ENCODE peak calls at places on chromosomes 1 and 21, in five cellular contexts. One of them, this sample, is unnamed.
A peak's percentile ranks its signal among the peaks of the same experiment; 100 is the strongest.

GRCh38 chr1:168392958-168393357 is 112.3 kb downstream of the TBX19 start:
- DNase-seq in activated T-helper 1 cell treated with anti-CD3 and anti-CD28 coated beads, Interleukin-2, amount 50 U/mL, for 16 hours: no peak
- DNase-seq in activated CD8-positive, alpha-beta T cell treated with anti-CD3 and anti-CD28 coated beads for 36 hours: no peak
- DNase-seq in activated CD4-positive, alpha-beta T cell treated with anti-CD3 and anti-CD28 coated beads for 36 hours: no peak
- DNase-seq in amygdala: no peak
- DNase-seq in this sample: no peak

GRCh38 chr1:5688479-5689077 is 303.6 kb downstream of the NPHP4 start:
- DNase-seq in amygdala: no peak
- DNase-seq in activated T-helper 1 cell treated with anti-CD3 and anti-CD28 coated beads, Interleukin-2, amount 50 U/mL, for 16 hours: no peak
- DNase-seq in activated CD8-positive, alpha-beta T cell treated with anti-CD3 and anti-CD28 coated beads for 36 hours: no peak
- DNase-seq in activated CD4-positive, alpha-beta T cell treated with anti-CD3 and anti-CD28 coated beads for 36 hours: no peak
- DNase-seq in this sample: no peak

GRCh38 chr1:98028800-98029199 is 108.0 kb upstream of the DPYD start:
- DNase-seq in activated CD4-positive, alpha-beta T cell treated with anti-CD3 and anti-CD28 coated beads for 36 hours: no peak
- DNase-seq in amygdala: no peak
- DNase-seq in activated CD8-positive, alpha-beta T cell treated with anti-CD3 and anti-CD28 coated beads for 36 hours: no peak
- DNase-seq in activated T-helper 1 cell treated with anti-CD3 and anti-CD28 coated beads, Interleukin-2, amount 50 U/mL, for 16 hours: no peak
- DNase-seq in this sample: no peak

GRCh38 chr1:227273557-227273956 is 44.7 kb downstream of the CDC42BPA start:
- DNase-seq in amygdala: no peak
- DNase-seq in activated CD8-positive, alpha-beta T cell treated with anti-CD3 and anti-CD28 coated beads for 36 hours: peak; percentile 4
- DNase-seq in activated T-helper 1 cell treated with anti-CD3 and anti-CD28 coated beads, Interleukin-2, amount 50 U/mL, for 16 hours: no peak
- DNase-seq in activated CD4-positive, alpha-beta T cell treated with anti-CD3 and anti-CD28 coated beads for 36 hours: no peak
- DNase-seq in this sample: no peak

GRCh38 chr21:28521932-28522826 is 470.5 kb downstream of the LTN1 start:
- DNase-seq in amygdala: no peak
- DNase-seq in activated CD4-positive, alpha-beta T cell treated with anti-CD3 and anti-CD28 coated beads for 36 hours: peak; percentile 19
- DNase-seq in activated CD8-positive, alpha-beta T cell treated with anti-CD3 and anti-CD28 coated beads for 36 hours: peak; percentile 9
- DNase-seq in activated T-helper 1 cell treated with anti-CD3 and anti-CD28 coated beads, Interleukin-2, amount 50 U/mL, for 16 hours: no peak
- DNase-seq in this sample: no peak

GRCh38 chr1:222643603-222643936 is 25.7 kb downstream of the MIA3 start:
- DNase-seq in activated T-helper 1 cell treated with anti-CD3 and anti-CD28 coated beads, Interleukin-2, amount 50 U/mL, for 16 hours: no peak
- DNase-seq in activated CD8-positive, alpha-beta T cell treated with anti-CD3 and anti-CD28 coated beads for 36 hours: no peak
- DNase-seq in activated CD4-positive, alpha-beta T cell treated with anti-CD3 and anti-CD28 coated beads for 36 hours: no peak
- DNase-seq in amygdala: no peak
- DNase-seq in this sample: no peak

GRCh38 chr1:222794656-222795474 is 20.0 kb upstream of the DISP1 start:
- DNase-seq in activated CD8-positive, alpha-beta T cell treated with anti-CD3 and anti-CD28 coated beads for 36 hours: no peak
- DNase-seq in activated T-helper 1 cell treated with anti-CD3 and anti-CD28 coated beads, Interleukin-2, amount 50 U/mL, for 16 hours: no peak
- DNase-seq in amygdala: no peak
- DNase-seq in activated CD4-positive, alpha-beta T cell treated with anti-CD3 and anti-CD28 coated beads for 36 hours: no peak
- DNase-seq in this sample: no peak

GRCh38 chr1:46686255-46686654 is 14.6 kb downstream of the TEX38 start:
- DNase-seq in activated T-helper 1 cell treated with anti-CD3 and anti-CD28 coated beads, Interleukin-2, amount 50 U/mL, for 16 hours: no peak
- DNase-seq in activated CD4-positive, alpha-beta T cell treated with anti-CD3 and anti-CD28 coated beads for 36 hours: no peak
- DNase-seq in amygdala: no peak
- DNase-seq in activated CD8-positive, alpha-beta T cell treated with anti-CD3 and anti-CD28 coated beads for 36 hours: no peak
- DNase-seq in this sample: no peak

GRCh38 chr1:39668111-39668510 is 3.8 kb downstream of the NT5C1A start:
- DNase-seq in activated T-helper 1 cell treated with anti-CD3 and anti-CD28 coated beads, Interleukin-2, amount 50 U/mL, for 16 hours: no peak
- DNase-seq in activated CD8-positive, alpha-beta T cell treated with anti-CD3 and anti-CD28 coated beads for 36 hours: no peak
- DNase-seq in activated CD4-positive, alpha-beta T cell treated with anti-CD3 and anti-CD28 coated beads for 36 hours: no peak
- DNase-seq in amygdala: peak; percentile 37
- DNase-seq in this sample: no peak

GRCh38 chr1:64675718-64676345 is 69.0 kb upstream of the RAVER2 start:
- DNase-seq in activated CD4-positive, alpha-beta T cell treated with anti-CD3 and anti-CD28 coated beads for 36 hours: no peak
- DNase-seq in amygdala: no peak
- DNase-seq in activated T-helper 1 cell treated with anti-CD3 and anti-CD28 coated beads, Interleukin-2, amount 50 U/mL, for 16 hours: no peak
- DNase-seq in activated CD8-positive, alpha-beta T cell treated with anti-CD3 and anti-CD28 coated beads for 36 hours: no peak
- DNase-seq in this sample: no peak

GRCh38 chr1:7677111-7677510 is 94.0 kb upstream of the VAMP3 start:
- DNase-seq in activated CD4-positive, alpha-beta T cell treated with anti-CD3 and anti-CD28 coated beads for 36 hours: no peak
- DNase-seq in activated T-helper 1 cell treated with anti-CD3 and anti-CD28 coated beads, Interleukin-2, amount 50 U/mL, for 16 hours: no peak
- DNase-seq in amygdala: no peak
- DNase-seq in activated CD8-positive, alpha-beta T cell treated with anti-CD3 and anti-CD28 coated beads for 36 hours: no peak
- DNase-seq in this sample: no peak

GRCh38 chr1:25168193-25169071 is 63.9 kb downstream of the SYF2 start:
- DNase-seq in amygdala: no peak
- DNase-seq in activated CD8-positive, alpha-beta T cell treated with anti-CD3 and anti-CD28 coated beads for 36 hours: no peak
- DNase-seq in activated T-helper 1 cell treated with anti-CD3 and anti-CD28 coated beads, Interleukin-2, amount 50 U/mL, for 16 hours: no peak
- DNase-seq in activated CD4-positive, alpha-beta T cell treated with anti-CD3 and anti-CD28 coated beads for 36 hours: no peak
- DNase-seq in this sample: no peak

GRCh38 chr1:32014199-32014936 is 700 bp downstream of the KHDRBS1 start:
- DNase-seq in amygdala: peak; percentile 53
- DNase-seq in activated CD8-positive, alpha-beta T cell treated with anti-CD3 and anti-CD28 coated beads for 36 hours: peak; percentile 40
- DNase-seq in activated CD4-positive, alpha-beta T cell treated with anti-CD3 and anti-CD28 coated beads for 36 hours: peak; percentile 58
- DNase-seq in activated T-helper 1 cell treated with anti-CD3 and anti-CD28 coated beads, Interleukin-2, amount 50 U/mL, for 16 hours: peak; percentile 12
- DNase-seq in this sample: no peak

GRCh38 chr1:207748737-207749528 is 2.9 kb upstream of the CD46 start:
- DNase-seq in activated T-helper 1 cell treated with anti-CD3 and anti-CD28 coated beads, Interleukin-2, amount 50 U/mL, for 16 hours: no peak
- DNase-seq in amygdala: no peak
- DNase-seq in activated CD8-positive, alpha-beta T cell treated with anti-CD3 and anti-CD28 coated beads for 36 hours: no peak
- DNase-seq in activated CD4-positive, alpha-beta T cell treated with anti-CD3 and anti-CD28 coated beads for 36 hours: no peak
- DNase-seq in this sample: no peak